ENCODE peak calls at places on chromosomes 12 and 14, in seven cellular contexts. M is GM20000, V is astrocyte of the cerebellum, I is endothelial cell, A is left ventricle myocardium inferior, R is tibial artery, T is fibroblast of lung. L is an unnamed sample.
A peak's percentile ranks its signal among the peaks of the same experiment; 100 is the strongest.

GRCh38 chr14:99188721-99189120 is 83.3 kb downstream of the BCL11B start:
- DNase-seq in M (no peak), R (peak; percentile 27), V (no peak), I (peak; percentile 38), T (no peak), A (no peak), L (peak; percentile 36)

GRCh38 chr14:24381363-24382102 is 13.5 kb downstream of the NFATC4 start:
- DNase-seq in A (no peak), M (no peak), I (no peak), T (no peak), V (no peak), R (no peak), L (no peak)

GRCh38 chr14:90405755-90406154 is 8.9 kb downstream of the CALM1 start:
- DNase-seq in T (no peak), V (no peak), A (no peak), R (no peak), M (no peak), I (no peak), L (no peak)

GRCh38 chr12:132866251-132866828 is 21.1 kb downstream of the CHFR start:
- DNase-seq in M (no peak), I (no peak), V (no peak), A (no peak), R (no peak), T (peak; percentile 74), L (no peak)

GRCh38 chr14:24761141-24761540 is 127.2 kb upstream of the GZMB start:
- DNase-seq in T (no peak), I (no peak), R (no peak), A (no peak), V (no peak), M (no peak), L (no peak)

GRCh38 chr12:124551268-124552144 is 15.9 kb downstream of the NCOR2 start:
- DNase-seq in M (no peak), R (peak; percentile 89), A (peak; percentile 68), T (peak; percentile 50), I (peak; percentile 42), V (no peak), L (no peak)

GRCh38 chr14:91890291-91890749 is 23.0 kb upstream of the TC2N start:
- DNase-seq in I (no peak), A (no peak), M (no peak), T (no peak), V (no peak), R (no peak), L (no peak)

GRCh38 chr12:4439736-4440135 is 5.9 kb downstream of the FGF6 start:
- DNase-seq in V (no peak), A (no peak), T (no peak), R (no peak), M (no peak), I (no peak), L (no peak)

GRCh38 chr14:101774814-101775213 is 13.3 kb downstream of the PPP2R5C start:
- DNase-seq in M (no peak), R (no peak), T (no peak), V (no peak), I (no peak), A (no peak), L (no peak)

GRCh38 chr14:26163761-26164160 is 434.1 kb downstream of the NOVA1 start:
- DNase-seq in A (no peak), R (no peak), V (peak; percentile 22), M (no peak), I (peak; percentile 6), T (peak; percentile 60), L (no peak)

GRCh38 chr14:102481791-102482238 is 27.8 kb downstream of the ANKRD9 start:
- DNase-seq in R (no peak), M (no peak), A (no peak), T (no peak), I (no peak), V (no peak), L (peak; percentile 40)

GRCh38 chr12:3432176-3432742 is 58.7 kb upstream of the PRMT8 start:
- DNase-seq in T (no peak), M (no peak), A (no peak), V (no peak), R (no peak), I (no peak), L (no peak)

GRCh38 chr12:67442347-67442841 is 173.2 kb downstream of the CAND1 start:
- DNase-seq in T (no peak), I (no peak), A (peak; percentile 21), R (no peak), V (no peak), M (no peak), L (no peak)

GRCh38 chr12:107992870-107993451 is 136.1 kb upstream of the WSCD2 start:
- DNase-seq in R (no peak), M (peak; percentile 20), T (peak; percentile 1), I (peak; percentile 49), A (no peak), V (no peak), L (no peak)

GRCh38 chr12:56120158-56120846 is 2.2 kb downstream of the ZC3H10 start:
- DNase-seq in V (no peak), M (no peak), T (no peak), A (no peak), I (no peak), R (no peak), L (no peak)

GRCh38 chr12:116319851-116320621 is 42.5 kb upstream of the MED13L start:
- DNase-seq in R (peak; percentile 88), T (peak; percentile 93), V (peak; percentile 92), A (peak; percentile 50), I (no peak), M (no peak), L (no peak)

GRCh38 chr14:72636094-72636493 is 257.8 kb downstream of the DPF3 start:
- DNase-seq in R (no peak), I (no peak), V (no peak), A (no peak), M (no peak), T (peak; percentile 42), L (no peak)

GRCh38 chr12:114936148-114937099 is 252.4 kb upstream of the TBX3 start:
- DNase-seq in A (no peak), T (peak; percentile 44), R (no peak), M (no peak), I (no peak), V (no peak), L (no peak)

GRCh38 chr12:94458882-94459772 is 540 bp downstream of the CEP83 start:
- DNase-seq in V (peak; percentile 19), A (no peak), R (no peak), T (peak; percentile 54), M (peak; percentile 14), I (peak; percentile 3), L (no peak)

GRCh38 chr14:67276131-67276530 is 34.9 kb downstream of the PALS1 start:
- DNase-seq in V (no peak), A (no peak), M (no peak), I (no peak), T (no peak), R (no peak), L (no peak)

GRCh38 chr14:102490456-102490855 is 19.1 kb downstream of the ANKRD9 start:
- DNase-seq in T (no peak), M (no peak), R (peak; percentile 48), V (no peak), I (no peak), A (no peak), L (peak; percentile 81)

GRCh38 chr12:4272976-4273650 is 449 bp upstream of the CCND2 start:
- DNase-seq in A (no peak), T (no peak), M (no peak), V (no peak), I (no peak), R (no peak), L (no peak)

GRCh38 chr12:54725233-54725843 is 77.2 kb upstream of the DCD start:
- DNase-seq in M (peak; percentile 9), A (no peak), V (no peak), I (peak; percentile 46), R (no peak), T (peak; percentile 2), L (no peak)

GRCh38 chr12:109770104-109770860 is 56.7 kb downstream of the FAM222A start:
- DNase-seq in T (no peak), R (peak; percentile 17), M (no peak), A (no peak), V (no peak), I (no peak), L (peak; percentile 44)

GRCh38 chr12:79374543-79374942 is 316.2 kb downstream of the PAWR start:
- DNase-seq in T (no peak), R (no peak), M (no peak), V (no peak), A (no peak), I (no peak), L (no peak)
- TF ChIP-seq CTCF in T (peak; percentile 1), R (no peak), M (no peak), V (no peak), A (no peak), I (no peak), L (no peak)

GRCh38 chr14:29527286-29527685 is 400.4 kb downstream of the PRKD1 start:
- DNase-seq in T (no peak), A (no peak), V (no peak), M (no peak), R (no peak), I (no peak), L (no peak)

GRCh38 chr14:29528889-29529288 is 398.8 kb downstream of the PRKD1 start:
- DNase-seq in R (no peak), T (no peak), V (peak; percentile 52), M (no peak), I (no peak), A (no peak), L (no peak)

GRCh38 chr14:29529418-29529817 is 398.2 kb downstream of the PRKD1 start:
- DNase-seq in R (no peak), T (peak; percentile 30), M (no peak), A (no peak), V (no peak), I (peak; percentile 58), L (no peak)
- TF ChIP-seq CTCF in R (no peak), T (peak; percentile 66), M (no peak), A (peak; percentile 24), V (peak; percentile 46), I (peak; percentile 86), L (peak; percentile 69)

GRCh38 chr12:112020947-112021457 is 7.8 kb downstream of the ERP29 start:
- DNase-seq in R (no peak), A (no peak), V (no peak), M (no peak), I (no peak), T (no peak), L (no peak)
- TF ChIP-seq CTCF in R (no peak), A (no peak), V (no peak), M (no peak), I (no peak), T (no peak), L (no peak)

GRCh38 chr12:120793357-120793756 is 67.7 kb downstream of the ACADS start:
- DNase-seq in T (no peak), V (no peak), A (no peak), I (no peak), R (no peak), M (no peak), L (no peak)

GRCh38 chr12:120791669-120792176 is 66.1 kb downstream of the ACADS start:
- DNase-seq in R (no peak), T (no peak), M (no peak), V (no peak), A (no peak), I (no peak), L (no peak)

GRCh38 chr12:120797677-120798642 is 72.3 kb downstream of the ACADS start:
- DNase-seq in I (no peak), A (no peak), R (no peak), M (no peak), V (no peak), T (no peak), L (no peak)

GRCh38 chr12:120798696-120799095 is 73.1 kb downstream of the ACADS start:
- DNase-seq in I (no peak), V (no peak), A (no peak), M (no peak), T (no peak), R (no peak), L (no peak)

GRCh38 chr12:120795441-120796178 is 70.0 kb downstream of the ACADS start:
- DNase-seq in M (no peak), I (no peak), V (no peak), R (no peak), A (no peak), T (no peak), L (no peak)
- TF ChIP-seq CTCF in M (no peak), I (peak; percentile 26), V (no peak), R (no peak), A (no peak), T (no peak), L (no peak)